ENCODE peak calls at places on chromosomes 3 and 15, in six cellular contexts. M is endodermal cell; N is CD4-positive, alpha-beta memory T cell; P is heart right ventricle; Z is H9; F is right cardiac atrium. X is an unnamed sample. For H3K4me1, the result is how much of the 10 kb centered on the place peaks cover.

GRCh38 chr3:170200992-170201391 is 19.5 kb upstream of the PHC3 start:
- DNase-seq in Z (no peak), F (no peak), N (no peak), M (no peak), P (no peak), X (no peak)

GRCh38 chr3:66401578-66402382 is 99.0 kb downstream of the LRIG1 start:
- DNase-seq in Z (no peak), P (no peak), F (no peak), N (no peak), M (peak), X (no peak)

GRCh38 chr15:67506775-67507747 is 13.9 kb upstream of the C15orf61 start:
- DNase-seq in N (no peak), Z (no peak), P (no peak), M (no peak), F (no peak), X (no peak)

GRCh38 chr3:27289769-27290413 is 79.3 kb downstream of the NEK10 start:
- DNase-seq in M (no peak), F (no peak), P (no peak), Z (no peak), N (no peak), X (no peak)

GRCh38 chr3:4416961-4417360 is 50.1 kb downstream of the SUMF1 start:
- DNase-seq in F (peak), N (no peak), M (no peak), Z (no peak), P (peak), X (no peak)

GRCh38 chr15:92848852-92849598 is 51.1 kb upstream of the CHD2 start:
- DNase-seq in N (no peak), Z (no peak), M (no peak), F (no peak), P (no peak), X (no peak)

GRCh38 chr3:134619884-134620445 is 30.9 kb downstream of the KY start:
- DNase-seq in F (no peak), N (no peak), M (peak), P (no peak), Z (peak), X (no peak)

GRCh38 chr15:26023231-26023630 is 160.1 kb upstream of the ATP10A start:
- DNase-seq in F (no peak), N (no peak), P (no peak), M (no peak), Z (no peak), X (no peak)

GRCh38 chr3:132433121-132433520 is 15.8 kb downstream of the DNAJC13 start:
- DNase-seq in Z (no peak), P (no peak), M (no peak), N (no peak), F (no peak), X (no peak)

GRCh38 chr3:176296066-176296597 is 901.1 kb downstream of the TBL1XR1 start:
- DNase-seq in Z (no peak), N (no peak), P (no peak), M (no peak), F (no peak), X (no peak)

GRCh38 chr3:49805884-49806701 is 3.0 kb downstream of the INKA1 start:
- DNase-seq in M (peak), Z (peak), P (peak), N (no peak), F (peak), X (no peak)
- H3K4me1 ChIP-seq in M (under half), Z (under half), P (half or more), N (under half), F (under half), X (under half)

GRCh38 chr3:12716605-12717121 is 42.4 kb downstream of the TMEM40 start:
- DNase-seq in P (no peak), N (no peak), F (no peak), M (no peak), Z (no peak), X (no peak)

GRCh38 chr3:12719541-12719940 is 39.5 kb downstream of the TMEM40 start:
- DNase-seq in F (no peak), Z (no peak), P (no peak), N (no peak), M (no peak), X (no peak)

GRCh38 chr3:12710062-12710461 is 46.1 kb upstream of the RAF1 start:
- DNase-seq in M (no peak), Z (no peak), F (no peak), N (no peak), P (no peak), X (no peak)

GRCh38 chr3:12709334-12709733 is 45.4 kb upstream of the RAF1 start:
- DNase-seq in Z (no peak), F (no peak), P (no peak), M (no peak), N (no peak), X (no peak)

GRCh38 chr3:12714278-12714677 is 44.8 kb downstream of the TMEM40 start:
- DNase-seq in P (no peak), Z (no peak), N (no peak), M (no peak), F (no peak), X (no peak)
- H3K4me1 ChIP-seq in P (under half), Z (under half), N (under half), M (under half), F (under half), X (under half)

DNA sequence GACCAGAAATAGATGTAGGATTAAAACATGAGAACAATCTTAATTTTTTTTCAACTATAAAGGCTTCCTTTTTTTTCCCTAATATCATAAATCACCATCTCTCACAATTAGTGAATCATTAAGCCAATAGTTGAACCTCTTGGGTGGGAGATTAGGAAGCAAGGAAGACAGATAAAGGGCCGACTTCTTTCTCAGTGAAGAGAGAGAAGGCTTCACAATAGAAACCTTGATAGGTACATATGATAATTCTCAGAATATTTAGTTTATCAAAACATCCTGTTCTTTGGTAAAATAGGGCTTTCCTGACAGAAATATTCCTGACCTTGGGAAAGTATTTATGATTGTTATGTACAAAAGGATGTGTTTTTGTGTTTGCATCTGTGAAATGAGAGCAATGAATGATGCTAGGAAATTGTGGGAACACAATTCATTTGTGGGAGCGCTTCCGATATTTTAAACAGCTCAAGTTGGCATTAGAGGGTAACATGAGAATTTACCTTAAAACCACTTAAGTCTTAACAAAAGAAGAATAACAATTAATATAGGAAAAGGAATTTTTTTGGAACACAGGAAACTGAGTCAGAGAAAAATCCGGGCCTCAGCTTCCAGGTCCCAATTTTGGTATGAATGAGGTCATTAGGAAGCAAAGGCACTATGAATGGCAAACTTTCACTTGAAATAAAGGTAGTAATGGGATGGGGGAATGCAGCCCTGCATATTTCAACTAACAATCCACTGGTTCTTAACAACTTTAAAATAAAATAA is 263.2 kb upstream of the TGFBR2 start:
- DNase-seq in F (no peak), N (no peak), Z (no peak), M (no peak), P (no peak), X (no peak)
- H3K4me1 ChIP-seq in F (under half), N (under half), Z (under half), M (under half), P (half or more), X (under half)

GRCh38 chr15:85452436-85452835 is 72.0 kb downstream of the AKAP13 start:
- DNase-seq in N (no peak), Z (no peak), M (no peak), F (no peak), P (no peak), X (no peak)
- H3K4me1 ChIP-seq in N (under half), Z (under half), M (under half), F (under half), P (under half), X (under half)